ENCODE peak calls at places on chromosomes 11 and 22, in ten cellular contexts. X is substantia nigra; F is HCEC 1CT; T is NAMALWA; P is sigmoid colon; S is AG08395; C is cardiac fibroblast; A is activated naive CD8-positive, alpha-beta T cell treated with anti-CD3 and anti-CD28 coated beads, Interleukin-2, amount 10 ng/mL, durations not matched to agents 7 days and 5 days; K is RPMI8226; I is RCC 7860. N is an unnamed sample.
A peak's percentile ranks its signal among the peaks of the same experiment; 100 is the strongest.

GRCh38 chr11:78031629-78032028 is 8.6 kb upstream of the KCTD14 start:
- DNase-seq in X (no peak), F (no peak), T (no peak), P (no peak), S (no peak), C (no peak), A (no peak), K (peak; percentile 55), I (no peak), N (no peak)

GRCh38 chr11:128725630-128726461 is 32.0 kb downstream of the FLI1 start:
- DNase-seq in X (no peak), F (no peak), T (peak; percentile 93), P (no peak), S (peak; percentile 58), C (peak; percentile 68), A (no peak), K (peak; percentile 88), I (no peak), N (no peak)

GRCh38 chr11:11588890-11589289 is 32.9 kb downstream of the GALNT18 start:
- DNase-seq in X (no peak), F (no peak), T (no peak), P (no peak), S (no peak), C (no peak), A (no peak), K (no peak), I (no peak), N (no peak)

GRCh38 chr11:110077866-110078325 is 15.3 kb upstream of the ZC3H12C start:
- DNase-seq in X (no peak), F (peak; percentile 87), T (no peak), P (no peak), S (peak; percentile 75), C (peak; percentile 43), A (no peak), K (no peak), I (peak; percentile 72), N (no peak)

GRCh38 chr11:88950975-88951374 is 114.8 kb downstream of the GRM5 start:
- DNase-seq in X (no peak), F (no peak), T (no peak), P (no peak), S (no peak), C (no peak), A (no peak), K (no peak), I (no peak), N (no peak)

GRCh38 chr22:26547426-26547825 is 35.2 kb upstream of the TFIP11 start:
- DNase-seq in X (no peak), F (no peak), T (no peak), P (no peak), S (no peak), C (no peak), A (peak; percentile 37), K (peak; percentile 19), I (no peak), N (no peak)

GRCh38 chr11:64844330-64845124 is at the start of gene CDC42BPG:
- DNase-seq in X (peak; percentile 62), F (peak; percentile 61), T (peak; percentile 87), P (no peak), S (peak; percentile 86), C (peak; percentile 72), A (peak; percentile 85), K (peak; percentile 97), I (no peak), N (no peak)

GRCh38 chr22:43884600-43885318 is 7.1 kb downstream of the PNPLA5 start:
- DNase-seq in X (peak; percentile 44), F (peak; percentile 36), T (peak; percentile 60), P (peak; percentile 61), S (peak; percentile 78), C (peak; percentile 52), A (peak; percentile 70), K (peak; percentile 69), I (no peak), N (peak; percentile 76)

GRCh38 chr11:81420668-81421550 is 1312.8 kb downstream of the FAM181B start:
- DNase-seq in X (no peak), F (no peak), T (peak; percentile 7), P (no peak), S (no peak), C (no peak), A (no peak), K (no peak), I (no peak), N (no peak)

GRCh38 chr11:10693509-10694071 is at the start of gene IRAG1:
- DNase-seq in X (peak; percentile 52), F (peak; percentile 60), T (no peak), P (peak; percentile 92), S (peak; percentile 69), C (peak; percentile 73), A (no peak), K (no peak), I (no peak), N (no peak)

GRCh38 chr11:23078289-23078971 is 218.2 kb upstream of the CCDC179 start:
- DNase-seq in X (no peak), F (peak; percentile 77), T (no peak), P (no peak), S (no peak), C (peak; percentile 5), A (no peak), K (no peak), I (peak; percentile 21), N (no peak)

GRCh38 chr22:39431821-39432251 is 25.0 kb upstream of the MGAT3 start:
- DNase-seq in X (no peak), F (no peak), T (no peak), P (no peak), S (no peak), C (peak; percentile 45), A (no peak), K (no peak), I (no peak), N (no peak)

GRCh38 chr11:1069740-1070139 is 4.9 kb upstream of the MUC2 start:
- DNase-seq in X (no peak), F (no peak), T (no peak), P (no peak), S (no peak), C (no peak), A (no peak), K (no peak), I (no peak), N (peak; percentile 6)

GRCh38 chr11:124769804-124770774 is 8.0 kb upstream of the ESAM start:
- DNase-seq in X (no peak), F (peak; percentile 82), T (no peak), P (no peak), S (no peak), C (peak; percentile 58), A (no peak), K (no peak), I (peak; percentile 46), N (no peak)

GRCh38 chr11:82732734-82733443 is 775 bp downstream of the FAM181B start:
- DNase-seq in X (peak; percentile 52), F (no peak), T (no peak), P (no peak), S (no peak), C (no peak), A (peak; percentile 57), K (no peak), I (no peak), N (no peak)

GRCh38 chr11:111177037-111177988 is 68.2 kb upstream of the POU2AF2 start:
- DNase-seq in X (no peak), F (no peak), T (peak; percentile 77), P (no peak), S (no peak), C (no peak), A (no peak), K (no peak), I (no peak), N (no peak)

GRCh38 chr11:108929241-108929640 is 264.4 kb downstream of the DDX10 start:
- DNase-seq in X (no peak), F (peak; percentile 98), T (no peak), P (no peak), S (peak; percentile 87), C (peak; percentile 92), A (no peak), K (no peak), I (peak; percentile 77), N (no peak)

GRCh38 chr11:27296406-27296994 is 66.5 kb downstream of the CCDC34 start:
- DNase-seq in X (no peak), F (peak; percentile 68), T (peak; percentile 59), P (no peak), S (peak; percentile 66), C (peak; percentile 79), A (no peak), K (peak; percentile 23), I (peak; percentile 50), N (no peak)

GRCh38 chr11:117796456-117797428 is at the start of gene DSCAML1:
- DNase-seq in X (peak; percentile 68), F (no peak), T (no peak), P (no peak), S (peak; percentile 20), C (no peak), A (peak; percentile 65), K (no peak), I (no peak), N (no peak)

GRCh38 chr11:19970944-19971343 is 189.3 kb downstream of the DBX1 start:
- DNase-seq in X (no peak), F (no peak), T (no peak), P (no peak), S (no peak), C (no peak), A (no peak), K (no peak), I (no peak), N (no peak)

GRCh38 chr22:48358886-48359612 is 1468.6 kb downstream of the BRD1 start:
- DNase-seq in X (no peak), F (no peak), T (no peak), P (peak; percentile 47), S (no peak), C (no peak), A (no peak), K (no peak), I (no peak), N (no peak)

GRCh38 chr11:68213135-68213515 is at the start of gene KMT5B:
- DNase-seq in X (peak; percentile 68), F (peak; percentile 47), T (no peak), P (no peak), S (peak; percentile 41), C (peak; percentile 80), A (no peak), K (peak; percentile 78), I (no peak), N (no peak)

GRCh38 chr22:24423519-24424000 is 3.8 kb upstream of the ADORA2A start:
- DNase-seq in X (peak; percentile 63), F (no peak), T (peak; percentile 63), P (peak; percentile 72), S (peak; percentile 82), C (peak; percentile 33), A (peak; percentile 89), K (peak; percentile 74), I (no peak), N (peak; percentile 92)

N was measured in cardiac septum.